ENCODE peak calls at places on chromosomes 13 and 19, in four cellular contexts. One of them, this sample, is unnamed.

GRCh38 chr13:113584870-113585671 is 518 bp downstream of the TFDP1 start:
- DNase-seq in IMR-90: no peak
- DNase-seq in K562: peak; percentile 56
- DNase-seq in endothelial cell of umbilical vein: no peak
- DNase-seq in this sample: no peak

GRCh38 chr19:28544451-28545261 is 668.3 kb downstream of the UQCRFS1 start:
- DNase-seq in IMR-90: no peak
- DNase-seq in K562: peak; percentile 54
- DNase-seq in endothelial cell of umbilical vein: no peak
- DNase-seq in this sample: no peak

GRCh38 chr19:27962260-27962659 is 1250.7 kb downstream of the UQCRFS1 start:
- DNase-seq in IMR-90: no peak
- DNase-seq in K562: no peak
- DNase-seq in endothelial cell of umbilical vein: no peak
- DNase-seq in this sample: no peak

GRCh38 chr19:41373993-41374392 is 2.3 kb upstream of the TMEM91 start:
- DNase-seq in IMR-90: peak; percentile 92
- DNase-seq in K562: no peak
- DNase-seq in endothelial cell of umbilical vein: peak; percentile 90
- DNase-seq in this sample: no peak

GRCh38 chr13:78657699-78658629 is 991 bp downstream of the OBI1 start:
- DNase-seq in IMR-90: peak; percentile 8
- DNase-seq in K562: no peak
- DNase-seq in endothelial cell of umbilical vein: peak; percentile 30
- DNase-seq in this sample: no peak

GRCh38 chr19:17695198-17695597 is 7.0 kb upstream of the UNC13A start:
- DNase-seq in IMR-90: no peak
- DNase-seq in K562: no peak
- DNase-seq in endothelial cell of umbilical vein: no peak
- DNase-seq in this sample: no peak

GRCh38 chr19:8089664-8090601 is 37.4 kb downstream of the CCL25 start:
- DNase-seq in IMR-90: no peak
- DNase-seq in K562: no peak
- DNase-seq in endothelial cell of umbilical vein: no peak
- DNase-seq in this sample: no peak

GRCh38 chr19:13071444-13072205 is 31.0 kb downstream of the LYL1 start:
- DNase-seq in IMR-90: no peak
- DNase-seq in K562: no peak
- DNase-seq in endothelial cell of umbilical vein: no peak
- DNase-seq in this sample: no peak

GRCh38 chr13:111341886-111342285 is 21.4 kb downstream of the TEX29 start:
- DNase-seq in IMR-90: no peak
- DNase-seq in K562: no peak
- DNase-seq in endothelial cell of umbilical vein: no peak
- DNase-seq in this sample: no peak

GRCh38 chr13:113350065-113350937 is 13.6 kb downstream of the GRTP1 start:
- DNase-seq in IMR-90: no peak
- DNase-seq in K562: no peak
- DNase-seq in endothelial cell of umbilical vein: no peak
- DNase-seq in this sample: peak; percentile 68

GRCh38 chr13:19680751-19681150 is 47.3 kb downstream of the MPHOSPH8 start:
- DNase-seq in IMR-90: peak; percentile 60
- DNase-seq in K562: no peak
- DNase-seq in endothelial cell of umbilical vein: no peak
- DNase-seq in this sample: no peak

GRCh38 chr19:47352095-47352494 is 3.0 kb downstream of the DHX34 start:
- DNase-seq in IMR-90: no peak
- DNase-seq in K562: no peak
- DNase-seq in endothelial cell of umbilical vein: no peak
- DNase-seq in this sample: no peak

GRCh38 chr19:47351545-47351944 is 2.4 kb downstream of the DHX34 start:
- DNase-seq in IMR-90: peak; percentile 27
- DNase-seq in K562: no peak
- DNase-seq in endothelial cell of umbilical vein: peak; percentile 40
- DNase-seq in this sample: no peak

GRCh38 chr19:47356900-47357299 is 7.8 kb downstream of the DHX34 start:
- DNase-seq in IMR-90: no peak
- DNase-seq in K562: no peak
- DNase-seq in endothelial cell of umbilical vein: no peak
- DNase-seq in this sample: no peak

GRCh38 chr19:47350599-47350998 is 1.5 kb downstream of the DHX34 start:
- DNase-seq in IMR-90: no peak
- DNase-seq in K562: no peak
- DNase-seq in endothelial cell of umbilical vein: no peak
- DNase-seq in this sample: no peak

GRCh38 chr19:47353307-47353712 is 4.2 kb downstream of the DHX34 start:
- DNase-seq in IMR-90: no peak
- DNase-seq in K562: no peak
- DNase-seq in endothelial cell of umbilical vein: no peak
- DNase-seq in this sample: no peak
- H3K9me1 ChIP-seq in IMR-90: peaks cover 3% of the 10 kb centered on the region
- H3K9me1 ChIP-seq in K562: no peaks in the 10 kb centered on the region
- H3K9me1 ChIP-seq in endothelial cell of umbilical vein: no peaks in the 10 kb centered on the region
- H3K9me1 ChIP-seq in this sample: peaks cover 4% of the 10 kb centered on the region

GRCh38 chr13:31747966-31748365 is 8.6 kb downstream of the RXFP2 start:
- DNase-seq in IMR-90: no peak
- DNase-seq in K562: no peak
- DNase-seq in endothelial cell of umbilical vein: no peak
- DNase-seq in this sample: no peak

GRCh38 chr13:31749929-31750328 is 10.6 kb downstream of the RXFP2 start:
- DNase-seq in IMR-90: peak; percentile 94
- DNase-seq in K562: no peak
- DNase-seq in endothelial cell of umbilical vein: peak; percentile 20
- DNase-seq in this sample: no peak

GRCh38 chr13:31742102-31742695 is 2.9 kb downstream of the RXFP2 start:
- DNase-seq in IMR-90: peak; percentile 69
- DNase-seq in K562: peak; percentile 56
- DNase-seq in endothelial cell of umbilical vein: peak; percentile 64
- DNase-seq in this sample: no peak

DNA sequence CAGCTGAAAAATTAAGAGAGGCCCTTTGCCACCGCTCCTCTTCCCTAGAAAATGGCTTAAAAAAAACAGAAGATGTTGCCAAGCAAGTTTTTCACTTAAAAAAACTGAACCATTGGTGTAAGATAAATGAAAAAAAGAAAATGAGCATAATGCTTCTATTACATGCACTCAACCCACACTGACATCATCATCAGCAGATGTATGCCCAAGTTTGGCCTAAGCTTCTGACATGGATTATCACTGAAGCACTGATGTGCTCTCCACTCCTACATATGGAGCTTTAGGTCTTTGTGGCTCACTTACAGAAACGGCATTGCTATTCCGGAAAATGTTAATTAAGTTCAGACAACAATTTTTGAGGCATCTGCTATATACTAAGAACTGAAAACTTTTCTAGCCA is 7.9 kb downstream of the RXFP2 start:
- DNase-seq in IMR-90: no peak
- DNase-seq in K562: no peak
- DNase-seq in endothelial cell of umbilical vein: no peak
- DNase-seq in this sample: no peak
- H3K9me1 ChIP-seq in IMR-90: peaks cover 5% of the 10 kb centered on the region
- H3K9me1 ChIP-seq in K562: no peaks in the 10 kb centered on the region
- H3K9me1 ChIP-seq in endothelial cell of umbilical vein: no peaks in the 10 kb centered on the region
- H3K9me1 ChIP-seq in this sample: no peaks in the 10 kb centered on the region

DNA sequence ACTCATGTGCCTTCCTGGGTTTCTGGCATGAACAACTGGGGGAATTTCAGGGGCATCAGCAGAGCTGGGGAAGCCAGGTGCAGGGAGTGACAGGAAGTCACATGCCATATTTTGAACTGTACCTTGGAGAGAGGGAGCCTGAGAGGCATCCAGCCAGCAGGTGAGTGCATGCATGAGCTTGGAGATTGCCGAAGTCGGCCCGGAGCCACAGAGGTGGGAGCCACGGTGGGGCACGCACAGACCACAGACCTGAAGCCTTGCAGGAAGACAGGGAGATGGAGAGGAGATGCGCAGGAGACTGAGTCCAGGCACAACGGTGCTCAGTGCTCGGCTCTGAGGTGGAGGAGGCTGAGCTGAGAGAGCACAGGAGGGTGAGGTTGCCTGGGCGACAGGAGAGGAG is 55.1 kb downstream of the CDADC1 start:
- DNase-seq in IMR-90: no peak
- DNase-seq in K562: no peak
- DNase-seq in endothelial cell of umbilical vein: no peak
- DNase-seq in this sample: no peak
- H3K9me1 ChIP-seq in IMR-90: peaks cover 12% of the 10 kb centered on the region
- H3K9me1 ChIP-seq in K562: no peaks in the 10 kb centered on the region
- H3K9me1 ChIP-seq in endothelial cell of umbilical vein: no peaks in the 10 kb centered on the region
- H3K9me1 ChIP-seq in this sample: no peaks in the 10 kb centered on the region

GRCh38 chr13:93698016-93698613 is 471.5 kb downstream of the GPC6 start:
- DNase-seq in IMR-90: no peak
- DNase-seq in K562: no peak
- DNase-seq in endothelial cell of umbilical vein: no peak
- DNase-seq in this sample: no peak

GRCh38 chr13:93700115-93700514 is 473.5 kb downstream of the GPC6 start:
- DNase-seq in IMR-90: peak; percentile 79
- DNase-seq in K562: no peak
- DNase-seq in endothelial cell of umbilical vein: no peak
- DNase-seq in this sample: no peak
- H3K9me1 ChIP-seq in IMR-90: peaks cover 3% of the 10 kb centered on the region
- H3K9me1 ChIP-seq in K562: no peaks in the 10 kb centered on the region
- H3K9me1 ChIP-seq in endothelial cell of umbilical vein: no peaks in the 10 kb centered on the region
- H3K9me1 ChIP-seq in this sample: no peaks in the 10 kb centered on the region

GRCh38 chr19:57016076-57016475 is 103.7 kb upstream of the USP29 start:
- DNase-seq in IMR-90: no peak
- DNase-seq in K562: no peak
- DNase-seq in endothelial cell of umbilical vein: no peak
- DNase-seq in this sample: no peak
- H3K9me1 ChIP-seq in IMR-90: no peaks in the 10 kb centered on the region
- H3K9me1 ChIP-seq in K562: no peaks in the 10 kb centered on the region
- H3K9me1 ChIP-seq in endothelial cell of umbilical vein: no peaks in the 10 kb centered on the region
- H3K9me1 ChIP-seq in this sample: no peaks in the 10 kb centered on the region

GRCh38 chr13:70339738-70340137 is 231.5 kb upstream of the KLHL1 start:
- DNase-seq in IMR-90: no peak
- DNase-seq in K562: no peak
- DNase-seq in endothelial cell of umbilical vein: peak; percentile 11
- DNase-seq in this sample: no peak
- H3K9me1 ChIP-seq in IMR-90: no peaks in the 10 kb centered on the region
- H3K9me1 ChIP-seq in K562: no peaks in the 10 kb centered on the region
- H3K9me1 ChIP-seq in endothelial cell of umbilical vein: no peaks in the 10 kb centered on the region
- H3K9me1 ChIP-seq in this sample: no peaks in the 10 kb centered on the region

GRCh38 chr13:29156136-29156535 is 336.0 kb downstream of the MTUS2 start:
- DNase-seq in IMR-90: no peak
- DNase-seq in K562: no peak
- DNase-seq in endothelial cell of umbilical vein: no peak
- DNase-seq in this sample: no peak
- H3K9me1 ChIP-seq in IMR-90: no peaks in the 10 kb centered on the region
- H3K9me1 ChIP-seq in K562: no peaks in the 10 kb centered on the region
- H3K9me1 ChIP-seq in endothelial cell of umbilical vein: no peaks in the 10 kb centered on the region
- H3K9me1 ChIP-seq in this sample: no peaks in the 10 kb centered on the region

GRCh38 chr19:15616183-15616582 is 1.2 kb downstream of the CYP4F8 start:
- DNase-seq in IMR-90: no peak
- DNase-seq in K562: no peak
- DNase-seq in endothelial cell of umbilical vein: no peak
- DNase-seq in this sample: no peak
- H3K9me1 ChIP-seq in IMR-90: no peaks in the 10 kb centered on the region
- H3K9me1 ChIP-seq in K562: no peaks in the 10 kb centered on the region
- H3K9me1 ChIP-seq in endothelial cell of umbilical vein: no peaks in the 10 kb centered on the region
- H3K9me1 ChIP-seq in this sample: no peaks in the 10 kb centered on the region

GRCh38 chr13:37680137-37680536 is 81.6 kb upstream of the POSTN start:
- DNase-seq in IMR-90: no peak
- DNase-seq in K562: no peak
- DNase-seq in endothelial cell of umbilical vein: no peak
- DNase-seq in this sample: no peak
- H3K9me1 ChIP-seq in IMR-90: no peaks in the 10 kb centered on the region
- H3K9me1 ChIP-seq in K562: no peaks in the 10 kb centered on the region
- H3K9me1 ChIP-seq in endothelial cell of umbilical vein: no peaks in the 10 kb centered on the region
- H3K9me1 ChIP-seq in this sample: no peaks in the 10 kb centered on the region

DNA sequence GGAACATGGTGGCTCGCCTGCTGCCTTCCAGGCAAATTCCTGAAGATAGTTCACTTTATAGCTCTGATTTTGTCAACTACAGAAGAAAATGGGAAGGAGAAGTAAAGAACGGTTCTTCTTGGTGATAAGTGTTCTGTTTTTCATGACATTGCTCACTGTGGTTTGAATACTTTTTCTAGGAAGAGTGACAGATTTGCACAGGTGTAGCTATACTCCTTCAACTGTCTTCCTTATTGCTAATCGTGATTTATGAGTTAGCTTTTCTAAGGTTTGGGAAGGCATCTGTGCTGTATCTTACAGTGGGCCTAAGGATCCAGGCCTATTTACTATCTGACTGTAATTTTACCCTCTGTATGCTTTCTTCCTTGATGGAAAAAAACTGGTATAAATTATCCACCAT is 405.6 kb downstream of the NDFIP2 start:
- DNase-seq in IMR-90: no peak
- DNase-seq in K562: no peak
- DNase-seq in endothelial cell of umbilical vein: no peak
- DNase-seq in this sample: no peak
- H3K9me1 ChIP-seq in IMR-90: no peaks in the 10 kb centered on the region
- H3K9me1 ChIP-seq in K562: no peaks in the 10 kb centered on the region
- H3K9me1 ChIP-seq in endothelial cell of umbilical vein: no peaks in the 10 kb centered on the region
- H3K9me1 ChIP-seq in this sample: no peaks in the 10 kb centered on the region